ENCODE peak calls at places on chromosomes 12 and 14, in six cellular contexts. T is HL-60, C is spleen, X is transverse colon, M is suprapubic skin, Z is prostate gland. D is an unnamed sample.

GRCh38 chr14:70821916-70822705 is 12.8 kb upstream of the MAP3K9 start:
- DNase-seq in M (peak), Z (peak), X (peak), C (peak), T (peak), D (no peak)

GRCh38 chr14:106883218-106883692 is 1356.9 kb downstream of the TMEM121 start:
- DNase-seq in T (no peak), X (no peak), C (peak), M (no peak), Z (no peak), D (no peak)

GRCh38 chr12:30965613-30965985 is 39.1 kb downstream of the TSPAN11 start:
- DNase-seq in C (peak), Z (no peak), T (no peak), M (no peak), X (no peak), D (no peak)

GRCh38 chr14:105888151-105888550 is 361.8 kb downstream of the TMEM121 start:
- DNase-seq in T (no peak), C (peak), X (no peak), Z (no peak), M (no peak), D (no peak)

GRCh38 chr14:79515158-79515557 is 696.1 kb downstream of the DIO2 start:
- DNase-seq in Z (no peak), M (no peak), C (no peak), T (no peak), X (no peak), D (no peak)

GRCh38 chr14:102828201-102828600 is 51.0 kb downstream of the TRAF3 start:
- DNase-seq in X (no peak), T (no peak), Z (no peak), M (no peak), C (no peak), D (no peak)

GRCh38 chr12:129467749-129468148 is 436.1 kb downstream of the TMEM132D start:
- DNase-seq in X (no peak), Z (no peak), C (no peak), T (no peak), M (no peak), D (no peak)

GRCh38 chr12:8081228-8081920 is 700 bp upstream of the NECAP1 start:
- DNase-seq in X (peak), M (no peak), T (no peak), Z (no peak), C (no peak), D (no peak)

GRCh38 chr12:124713041-124713435 is 145.6 kb upstream of the NCOR2 start:
- DNase-seq in X (peak), Z (no peak), M (no peak), T (no peak), C (peak), D (no peak)

GRCh38 chr12:63841611-63842010 is 2.9 kb upstream of the SRGAP1 start:
- DNase-seq in X (no peak), M (no peak), Z (no peak), T (no peak), C (no peak), D (no peak)

GRCh38 chr14:53912121-53912520 is 44.5 kb downstream of the BMP4 start:
- DNase-seq in C (no peak), T (no peak), M (no peak), X (no peak), Z (no peak), D (no peak)

GRCh38 chr12:9649532-9649940 is 20.0 kb upstream of the CLEC2D start:
- DNase-seq in M (no peak), C (peak), T (no peak), X (no peak), Z (no peak), D (no peak)

GRCh38 chr12:9647825-9648700 is 21.4 kb upstream of the CLEC2D start:
- DNase-seq in Z (peak), T (peak), C (peak), M (peak), X (peak), D (no peak)

GRCh38 chr12:9648701-9649531 is 20.6 kb upstream of the CLEC2D start:
- DNase-seq in T (no peak), M (no peak), C (no peak), X (no peak), Z (no peak), D (no peak)

GRCh38 chr12:9646794-9647622 is 22.5 kb upstream of the CLEC2D start:
- DNase-seq in C (no peak), M (no peak), T (no peak), Z (no peak), X (no peak), D (no peak)

DNA sequence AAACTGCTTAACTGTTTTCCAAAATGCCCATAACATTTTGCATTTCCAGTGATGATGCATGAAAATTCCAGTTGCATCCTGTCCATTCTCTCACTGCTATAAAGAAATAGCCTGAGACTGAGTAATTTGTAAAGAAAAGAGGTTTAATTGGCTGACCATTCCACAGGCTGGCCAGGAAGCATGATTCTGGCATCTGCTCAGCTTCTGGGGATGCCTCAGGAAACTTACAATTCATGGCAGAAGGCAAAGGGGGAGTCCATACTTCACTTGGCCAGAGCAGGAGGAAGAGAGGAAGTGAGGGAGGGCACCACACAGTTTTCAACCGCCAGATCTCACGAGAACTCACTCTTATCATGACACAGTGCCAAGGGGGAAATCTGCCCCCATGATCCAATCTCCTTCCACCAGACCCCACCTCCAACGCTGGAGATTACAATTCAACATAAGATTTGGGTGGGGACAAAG is 18.2 kb upstream of the CLEC2D start:
- DNase-seq in C (peak), T (peak), X (no peak), M (no peak), Z (no peak), D (no peak)
- H3K4me3 ChIP-seq in C (no peak), T (no peak), X (no peak), M (no peak), Z (no peak), D (peak)

GRCh38 chr14:76918751-76919421 is 92.7 kb downstream of the LRRC74A start:
- DNase-seq in T (no peak), C (peak), M (peak), X (peak), Z (peak), D (peak)
- TF ChIP-seq POLR2AphosphoS5 in T (no peak), C (peak), M (peak), X (peak), Z (peak), D (peak)

DNA sequence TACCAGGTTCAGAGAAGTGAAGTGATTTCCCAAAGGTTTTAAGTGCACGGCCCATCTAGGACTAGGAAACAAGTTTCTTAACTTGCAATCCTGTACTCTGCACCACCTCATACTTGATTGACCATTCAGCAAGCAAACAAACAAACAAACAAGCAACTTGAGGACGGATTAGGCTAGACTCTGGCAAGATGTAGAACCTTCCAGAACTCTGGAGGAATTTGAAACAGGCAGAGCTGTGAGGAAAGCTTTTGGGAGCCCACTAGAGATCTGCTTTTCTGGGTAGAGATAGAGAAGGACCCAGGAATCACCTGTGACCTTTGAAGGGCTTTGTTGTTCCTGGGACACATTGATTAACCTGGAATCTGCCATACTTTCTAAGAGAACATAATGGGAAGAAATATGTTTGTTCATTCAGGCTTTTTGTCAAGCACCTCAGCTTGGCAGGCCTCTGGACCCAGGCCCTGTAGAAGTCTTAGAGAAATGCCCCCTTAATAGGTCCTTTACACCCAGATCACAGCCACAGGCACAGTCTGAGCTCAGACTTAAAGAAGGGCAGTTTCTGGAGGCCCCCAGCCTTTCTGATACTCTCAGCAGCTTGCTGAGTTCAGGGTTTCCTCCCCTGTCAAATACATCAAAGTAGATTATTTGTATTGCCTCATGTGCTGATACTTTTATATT is 834 bp upstream of the SENP1 start:
- DNase-seq in Z (no peak), T (no peak), C (no peak), X (no peak), M (no peak), D (no peak)
- H3K4me3 ChIP-seq in Z (peak), T (peak), C (peak), X (no peak), M (peak), D (peak)

DNA sequence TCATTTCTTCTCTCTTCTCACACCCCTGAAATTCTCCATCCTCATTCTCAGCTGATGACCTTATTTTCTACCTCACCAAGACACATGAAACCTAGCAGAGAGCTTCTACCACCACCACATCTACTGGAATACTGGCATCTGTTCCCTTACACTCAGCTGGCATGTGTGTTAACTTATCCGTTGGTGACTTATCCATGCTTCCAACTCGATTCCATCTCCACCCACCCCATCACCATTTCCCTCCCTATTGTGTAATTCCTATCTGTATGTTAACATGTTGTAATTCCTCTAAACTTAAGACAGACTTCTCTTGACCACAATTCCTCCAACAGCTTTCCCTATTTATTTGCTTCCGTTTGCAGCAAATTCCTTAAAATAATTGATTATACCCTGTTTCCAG is 15.4 kb downstream of the C1S start:
- DNase-seq in Z (no peak), X (no peak), M (no peak), T (no peak), C (no peak), D (no peak)
- TF ChIP-seq POLR2AphosphoS5 in Z (no peak), X (no peak), M (no peak), T (no peak), C (no peak), D (no peak)

GRCh38 chr12:131101006-131101405 is 147.3 kb downstream of the ADGRD1 start:
- DNase-seq in Z (no peak), T (no peak), M (no peak), C (no peak), X (no peak), D (no peak)
- H3K4me3 ChIP-seq in Z (no peak), T (no peak), M (no peak), C (no peak), X (no peak), D (no peak)

DNA sequence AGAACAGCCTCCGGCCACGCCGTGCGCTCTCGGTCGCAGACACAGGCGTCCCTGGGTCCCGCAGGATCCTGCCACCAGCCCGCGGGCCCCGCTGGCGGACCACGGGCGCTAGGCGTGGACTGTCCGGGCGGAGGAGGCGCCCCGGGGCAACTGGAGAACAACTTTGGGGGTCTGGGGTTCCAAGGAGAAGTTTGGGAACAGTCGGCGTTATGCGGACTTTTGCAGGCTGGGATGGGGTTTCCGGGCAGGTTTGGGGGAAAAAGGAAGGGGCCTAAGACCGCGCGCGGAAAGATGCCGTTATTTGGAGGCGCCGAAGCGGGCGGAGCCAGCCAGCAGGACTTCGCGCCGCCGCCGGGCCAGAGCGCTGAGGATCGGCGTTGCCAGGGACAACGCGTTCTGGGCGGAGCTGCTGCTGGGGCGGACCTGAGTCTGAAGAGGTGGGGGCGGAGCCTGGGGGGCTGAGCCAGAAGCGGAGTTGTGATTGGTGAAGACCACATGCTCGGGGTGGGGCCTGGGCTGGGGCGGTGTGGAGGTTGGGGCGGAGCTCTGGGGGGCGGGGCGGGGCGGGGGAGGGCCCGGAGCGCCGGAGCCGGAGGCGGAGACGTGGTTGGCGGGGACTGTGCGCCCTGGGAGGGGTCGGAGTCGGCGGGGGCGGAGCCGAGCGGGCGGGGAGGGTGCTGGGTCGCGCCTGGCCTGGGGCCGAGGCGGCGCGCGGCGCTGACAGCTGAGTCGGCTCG is at the start of gene CYP46A1:
- DNase-seq in T (peak), X (peak), C (peak), M (peak), Z (peak), D (peak)
- TF ChIP-seq POLR2AphosphoS5 in T (peak), X (peak), C (peak), M (peak), Z (peak), D (peak)

DNA sequence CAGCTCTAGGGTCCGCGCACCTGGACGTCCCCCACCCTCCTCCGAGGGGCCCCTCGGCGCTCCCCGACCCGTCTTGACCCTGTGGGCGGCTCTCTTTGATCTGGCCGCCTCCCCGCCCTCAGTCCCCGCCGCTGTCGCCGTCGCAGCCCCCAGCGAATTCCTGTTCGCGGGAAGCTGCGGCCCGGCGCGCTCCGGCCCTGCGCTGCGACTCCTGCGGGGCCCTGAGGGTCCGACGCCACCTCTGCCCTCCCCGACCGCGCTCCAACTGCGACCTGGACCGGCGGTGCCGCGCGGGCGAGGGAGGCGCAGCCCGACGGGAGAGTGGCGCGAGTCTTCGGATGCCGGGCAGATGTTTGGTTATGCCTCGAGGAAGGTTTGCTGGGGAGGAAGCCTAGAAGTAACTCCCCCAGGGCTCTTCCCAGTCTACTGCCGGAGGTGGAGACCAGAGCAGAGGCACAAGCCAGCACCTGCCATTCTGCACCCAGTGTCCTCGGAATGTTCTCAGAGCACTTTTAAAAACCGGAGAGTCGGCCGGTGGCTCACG is 440 bp upstream of the ISM2 start:
- DNase-seq in X (no peak), C (no peak), T (no peak), M (no peak), Z (no peak), D (no peak)
- H3K4me3 ChIP-seq in X (peak), C (peak), T (peak), M (peak), Z (peak), D (peak)

GRCh38 chr12:14981049-14981448 is 8.2 kb downstream of the PDE6H start:
- DNase-seq in Z (no peak), C (no peak), X (no peak), T (peak), M (no peak), D (no peak)
- TF ChIP-seq POLR2AphosphoS5 in Z (no peak), C (no peak), X (no peak), T (peak), M (no peak), D (no peak)

GRCh38 chr14:89955022-89955414 is 488 bp upstream of the EFCAB11 start:
- DNase-seq in T (no peak), M (no peak), C (no peak), X (no peak), Z (no peak), D (no peak)
- H3K4me3 ChIP-seq in T (peak), M (peak), C (peak), X (peak), Z (peak), D (peak)